ENCODE peak calls at places on chromosomes 4 and X, in four cellular contexts. K, C, L and S are unnamed samples.
A peak's percentile ranks its signal among the peaks of the same experiment; 100 is the strongest.

GRCh38 chrX:3393581-3394111 is 47.2 kb upstream of the MXRA5 start:
- DNase-seq in K (no peak), C (no peak), L (no peak), S (peak; percentile 55)

GRCh38 chr4:101823864-101824263 is 33.3 kb downstream of the BANK1 start:
- DNase-seq in K (no peak), C (no peak), L (no peak), S (no peak)

GRCh38 chr4:115437739-115438138 is 324.3 kb upstream of the NDST4 start:
- DNase-seq in K (no peak), C (no peak), L (no peak), S (no peak)

GRCh38 chr4:52588771-52589591 is 70.1 kb downstream of the USP46 start:
- DNase-seq in K (no peak), C (peak; percentile 62), L (no peak), S (no peak)

GRCh38 chrX:29952016-29952415 is 263.3 kb upstream of the MAGEB2 start:
- DNase-seq in K (no peak), C (no peak), L (no peak), S (no peak)

GRCh38 chr4:84804126-84804525 is 162.4 kb downstream of the WDFY3 start:
- DNase-seq in K (no peak), C (no peak), L (no peak), S (peak; percentile 66)

GRCh38 chrX:154519389-154519788 is 3.4 kb upstream of the FAM3A start:
- DNase-seq in K (no peak), C (no peak), L (no peak), S (no peak)

GRCh38 chr4:38075370-38076152 is 115.4 kb downstream of the PTTG2 start:
- DNase-seq in K (no peak), C (no peak), L (no peak), S (peak; percentile 54)

GRCh38 chrX:152878976-152879755 is 18.7 kb upstream of the ZNF185 start:
- DNase-seq in K (no peak), C (no peak), L (no peak), S (no peak)

GRCh38 chr4:149823770-149824221 is 8.2 kb upstream of the IQCM start:
- DNase-seq in K (no peak), C (no peak), L (no peak), S (no peak)

GRCh38 chr4:120870279-120870673 is 52.2 kb downstream of the PRDM5 start:
- DNase-seq in K (no peak), C (no peak), L (no peak), S (no peak)

GRCh38 chr4:108143515-108143914 is 25.2 kb downstream of the LEF1 start:
- DNase-seq in K (no peak), C (no peak), L (no peak), S (no peak)

GRCh38 chr4:5812506-5813229 is 80.2 kb downstream of the CRMP1 start:
- DNase-seq in K (no peak), C (no peak), L (no peak), S (peak; percentile 75)

GRCh38 chr4:100022792-100023222 is 72.7 kb upstream of the H2AZ1 start:
- DNase-seq in K (no peak), C (no peak), L (no peak), S (peak; percentile 25)

GRCh38 chr4:52091811-52092210 is 40.7 kb downstream of the SPATA18 start:
- DNase-seq in K (no peak), C (no peak), L (no peak), S (no peak)

GRCh38 chrX:3806630-3807029 is 93.2 kb upstream of the PRKX start:
- DNase-seq in K (no peak), C (no peak), L (no peak), S (no peak)

GRCh38 chr4:71235321-71236206 is 103.3 kb upstream of the SLC4A4 start:
- DNase-seq in K (no peak), C (no peak), L (no peak), S (no peak)

GRCh38 chrX:109537324-109537665 is 651 bp downstream of the NXT2 start:
- DNase-seq in K (no peak), C (peak; percentile 47), L (no peak), S (peak; percentile 65)

GRCh38 chr4:138301536-138301935 is 59.4 kb upstream of the SLC7A11 start:
- DNase-seq in K (no peak), C (no peak), L (no peak), S (peak; percentile 49)

GRCh38 chr4:41216294-41217019 is 2.1 kb upstream of the APBB2 start:
- DNase-seq in K (peak; percentile 73), C (peak; percentile 76), L (peak; percentile 61), S (peak; percentile 82)

GRCh38 chr4:6088950-6089349 is 70.7 kb upstream of the C4orf50 start:
- DNase-seq in K (no peak), C (no peak), L (no peak), S (no peak)

GRCh38 chrX:146127617-146128016 is 310.0 kb downstream of the SLITRK2 start:
- DNase-seq in K (no peak), C (no peak), L (no peak), S (no peak)

GRCh38 chrX:113512700-113513395 is 672.2 kb upstream of the AMOT start:
- DNase-seq in K (no peak), C (no peak), L (no peak), S (peak; percentile 74)

GRCh38 chr4:83207497-83208105 is 77.0 kb downstream of the COQ2 start:
- DNase-seq in K (no peak), C (no peak), L (no peak), S (no peak)

GRCh38 chr4:66574145-66574978 is 904.1 kb upstream of the EPHA5 start:
- DNase-seq in K (no peak), C (peak; percentile 38), L (no peak), S (no peak)

GRCh38 chrX:70908541-70908940 is at the start of gene TEX11:
- DNase-seq in K (no peak), C (no peak), L (no peak), S (no peak)

GRCh38 chrX:15170927-15171326 is 99.0 kb downstream of the ASB9 start:
- DNase-seq in K (no peak), C (no peak), L (no peak), S (no peak)

GRCh38 chrX:101357166-101357795 is 8.7 kb upstream of the TIMM8A start:
- DNase-seq in K (no peak), C (no peak), L (no peak), S (peak; percentile 17)
- H3K27ac ChIP-seq in K (no peak overlapping the region), C (no peak overlapping the region), L (no peak overlapping the region), S (no peak overlapping the region)

DNA sequence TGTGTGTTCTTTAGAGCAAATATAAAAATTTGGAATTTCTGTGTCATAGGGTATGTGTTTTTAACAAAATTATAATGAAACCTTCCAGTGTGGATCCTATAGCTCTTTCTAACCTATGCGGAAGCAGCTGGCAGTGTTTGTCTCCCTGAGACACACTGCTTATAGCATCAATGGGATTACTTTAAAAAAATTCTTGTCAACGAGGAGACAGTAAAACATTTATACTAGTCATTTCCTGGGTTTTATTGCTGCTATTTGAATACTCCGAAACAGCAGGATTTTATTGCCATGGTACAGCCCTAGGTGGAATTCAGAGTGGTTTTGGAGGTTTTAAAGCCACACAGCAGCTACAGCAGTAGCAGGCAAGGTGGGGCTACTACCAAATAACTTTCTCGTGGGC is 145.1 kb upstream of the IL1RAPL2 start:
- DNase-seq in K (no peak), C (no peak), L (no peak), S (no peak)
- H3K27ac ChIP-seq in K (no peak overlapping the region), C (no peak overlapping the region), L (no peak overlapping the region), S (no peak overlapping the region)

GRCh38 chrX:46367491-46367890 is 177.7 kb downstream of the ZNF674 start:
- DNase-seq in K (no peak), C (no peak), L (no peak), S (no peak)

DNA sequence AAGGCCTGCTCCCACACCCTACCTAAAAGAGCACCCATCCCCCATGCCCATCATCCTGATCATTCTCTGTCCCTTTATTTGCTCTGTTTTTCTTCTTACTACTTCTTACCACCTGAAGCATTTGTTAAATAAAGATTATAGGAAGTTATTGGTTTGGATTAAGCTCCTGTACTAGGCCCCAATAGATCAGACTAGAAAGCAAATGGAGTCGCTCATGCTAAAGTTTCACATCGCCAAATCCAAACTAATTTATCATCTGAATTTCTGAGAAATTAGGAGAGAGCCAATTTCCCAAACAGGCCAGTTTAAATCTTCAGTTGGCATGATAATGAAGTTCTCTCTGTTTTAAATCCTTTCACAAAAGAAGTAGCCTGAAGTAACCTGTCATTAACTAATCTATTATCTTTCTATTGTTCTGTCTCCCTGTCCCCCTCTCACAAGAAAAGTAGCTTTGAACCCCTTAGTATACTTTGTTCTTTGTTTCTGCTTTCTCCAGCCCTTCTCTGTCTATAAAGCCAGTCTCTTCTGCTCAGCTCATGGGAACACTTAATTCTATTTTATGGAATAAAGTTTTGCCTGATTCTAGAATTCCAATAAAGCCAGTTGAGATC is 178.5 kb downstream of the ZNF674 start:
- DNase-seq in K (no peak), C (no peak), L (no peak), S (no peak)
- H3K27ac ChIP-seq in K (no peak overlapping the region), C (no peak overlapping the region), L (no peak overlapping the region), S (no peak overlapping the region)

DNA sequence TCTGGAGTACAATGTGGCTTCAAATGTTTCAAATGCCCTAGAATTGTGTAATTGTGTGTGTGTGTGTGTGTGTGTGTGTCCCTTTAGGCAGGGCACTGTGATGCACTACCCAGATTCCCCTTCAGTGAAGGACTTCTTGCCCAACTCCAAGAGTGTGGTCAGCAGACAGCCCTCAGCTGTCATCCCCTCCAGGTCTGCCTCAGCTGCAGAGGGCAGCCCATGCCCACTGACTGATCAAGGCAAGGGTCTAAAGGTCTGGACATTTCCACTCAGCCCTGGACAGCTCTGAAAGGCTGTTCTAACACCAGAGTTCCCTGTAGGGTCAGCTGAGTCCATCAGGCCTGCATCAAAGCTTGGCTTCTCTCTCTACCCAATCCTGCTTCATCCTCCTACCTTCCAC is 83.9 kb upstream of the USP9X start:
- DNase-seq in K (no peak), C (no peak), L (no peak), S (peak; percentile 7)
- H3K27ac ChIP-seq in K (no peak overlapping the region), C (no peak overlapping the region), L (no peak overlapping the region), S (no peak overlapping the region)

GRCh38 chrX:40272786-40273185 is 175.0 kb upstream of the BCOR start:
- DNase-seq in K (no peak), C (no peak), L (no peak), S (no peak)

GRCh38 chrX:40268126-40268525 is 170.4 kb upstream of the BCOR start:
- DNase-seq in K (no peak), C (no peak), L (no peak), S (no peak)

GRCh38 chrX:40273356-40274050 is 175.7 kb upstream of the BCOR start:
- DNase-seq in K (peak; percentile 27), C (peak; percentile 76), L (peak; percentile 25), S (peak; percentile 46)

GRCh38 chrX:40267334-40268118 is 169.8 kb upstream of the BCOR start:
- DNase-seq in K (peak; percentile 28), C (peak; percentile 73), L (no peak), S (no peak)

DNA sequence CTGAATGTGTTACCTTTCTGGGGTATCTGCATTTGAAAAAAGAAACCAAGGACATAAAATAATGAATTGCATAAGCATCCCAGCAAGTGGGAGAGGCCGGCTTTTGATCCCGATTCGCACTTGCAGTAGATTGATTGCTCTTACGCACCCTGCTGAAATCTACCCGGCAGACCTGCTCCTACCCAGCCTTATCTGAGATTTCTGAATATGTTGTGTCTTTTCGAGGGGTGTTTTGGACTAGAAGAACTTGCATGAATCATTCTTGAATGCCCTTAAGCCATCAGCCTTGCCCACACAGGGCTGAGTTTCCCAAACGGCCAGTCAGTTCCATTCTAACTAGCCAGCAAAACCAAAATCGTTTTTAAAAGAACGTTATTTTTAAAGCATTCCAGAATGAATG is 174.4 kb upstream of the BCOR start:
- DNase-seq in K (no peak), C (no peak), L (no peak), S (no peak)
- H3K27ac ChIP-seq in K (no peak overlapping the region), C (no peak overlapping the region), L (no peak overlapping the region), S (no peak overlapping the region)